ENCODE peak calls at places on chromosomes 5 and 9, in seven cellular contexts. Y is astrocyte of the spinal cord, H is kidney epithelial cell, M is adrenal gland, K is lower lobe of right lung, V is bronchial epithelial cell, Z is upper lobe of right lung. X is an unnamed sample.

GRCh38 chr9:91192379-91192775 is 169.3 kb downstream of the AUH start:
- DNase-seq in V (no peak), H (no peak), Y (no peak), K (no peak), M (no peak), Z (no peak), X (no peak)

GRCh38 chr5:43232943-43233833 is 41.2 kb downstream of the NIM1K start:
- DNase-seq in V (no peak), Y (no peak), K (peak), Z (peak), H (no peak), M (no peak), X (no peak)

GRCh38 chr5:51375084-51375483 is 8.2 kb upstream of the ISL1 start:
- DNase-seq in H (no peak), Y (no peak), K (no peak), Z (no peak), M (no peak), V (no peak), X (no peak)

GRCh38 chr9:131823701-131824146 is 83.8 kb upstream of the RAPGEF1 start:
- DNase-seq in K (no peak), H (no peak), Y (no peak), Z (no peak), V (no peak), M (no peak), X (no peak)

GRCh38 chr5:135488727-135489465 is 36.7 kb upstream of the TIFAB start:
- DNase-seq in H (peak), V (peak), M (peak), Y (peak), Z (no peak), K (no peak), X (peak)

GRCh38 chr9:68981825-68982224 is 32.1 kb downstream of the PRKACG start:
- DNase-seq in H (peak), Z (no peak), K (no peak), M (no peak), V (no peak), Y (no peak), X (no peak)

GRCh38 chr9:137620581-137620980 is 1.8 kb downstream of the EHMT1 start:
- DNase-seq in K (no peak), H (no peak), Z (no peak), M (no peak), V (no peak), Y (no peak), X (no peak)

GRCh38 chr5:38551020-38552017 is 5.1 kb downstream of the LIFR start:
- DNase-seq in Z (no peak), H (no peak), K (no peak), Y (peak), M (peak), V (peak), X (peak)

GRCh38 chr9:6869081-6869948 is 111.5 kb downstream of the KDM4C start:
- DNase-seq in Z (no peak), V (no peak), M (no peak), H (no peak), Y (peak), K (no peak), X (peak)

GRCh38 chr5:116502616-116503015 is 72.0 kb downstream of the SEMA6A start:
- DNase-seq in K (no peak), H (no peak), Y (peak), V (no peak), Z (no peak), M (peak), X (peak)

GRCh38 chr5:167147879-167148278 is 1143.6 kb upstream of the WWC1 start:
- DNase-seq in Y (no peak), M (no peak), H (no peak), K (no peak), Z (no peak), V (no peak), X (no peak)

GRCh38 chr5:172661536-172661935 is 20.5 kb downstream of the NEURL1B start:
- DNase-seq in K (no peak), Z (peak), H (no peak), Y (no peak), V (no peak), M (peak), X (no peak)

GRCh38 chr5:172658869-172659513 is 17.9 kb downstream of the NEURL1B start:
- DNase-seq in K (peak), M (peak), Z (peak), H (no peak), V (peak), Y (no peak), X (no peak)

GRCh38 chr5:172659570-172659908 is 18.5 kb downstream of the NEURL1B start:
- DNase-seq in H (no peak), V (no peak), K (no peak), Y (no peak), M (no peak), Z (no peak), X (no peak)

GRCh38 chr5:172660974-172661373 is 19.9 kb downstream of the NEURL1B start:
- DNase-seq in Y (no peak), V (no peak), M (no peak), H (no peak), K (no peak), Z (no peak), X (no peak)

GRCh38 chr5:172659909-172660628 is 19.0 kb downstream of the NEURL1B start:
- DNase-seq in Z (peak), M (peak), H (no peak), V (peak), K (peak), Y (peak), X (peak)
- TF ChIP-seq CTCF in Z (no peak), M (no peak), H (no peak), V (no peak), K (no peak), Y (no peak), X (no peak)

GRCh38 chr5:55234171-55234700 is 828 bp upstream of the CCNO start:
- DNase-seq in Z (no peak), V (peak), M (peak), K (no peak), H (no peak), Y (peak), X (no peak)
- H3K4me3 ChIP-seq in Z (peak), V (peak), M (no peak), K (peak), H (peak), Y (peak), X (peak)

GRCh38 chr9:19232830-19233194 is 2.3 kb downstream of the DENND4C start:
- DNase-seq in V (peak), K (no peak), Y (peak), M (no peak), H (no peak), Z (no peak), X (peak)

GRCh38 chr9:19229725-19230355 is 653 bp upstream of the DENND4C start:
- DNase-seq in V (peak), Z (peak), K (no peak), M (peak), H (no peak), Y (no peak), X (no peak)

GRCh38 chr9:19231126-19232035 is 888 bp downstream of the DENND4C start:
- DNase-seq in K (no peak), Y (peak), V (peak), H (no peak), M (peak), Z (no peak), X (peak)

GRCh38 chr9:19232117-19232829 is 1.8 kb downstream of the DENND4C start:
- DNase-seq in Y (peak), H (no peak), V (peak), Z (no peak), K (no peak), M (no peak), X (peak)

DNA sequence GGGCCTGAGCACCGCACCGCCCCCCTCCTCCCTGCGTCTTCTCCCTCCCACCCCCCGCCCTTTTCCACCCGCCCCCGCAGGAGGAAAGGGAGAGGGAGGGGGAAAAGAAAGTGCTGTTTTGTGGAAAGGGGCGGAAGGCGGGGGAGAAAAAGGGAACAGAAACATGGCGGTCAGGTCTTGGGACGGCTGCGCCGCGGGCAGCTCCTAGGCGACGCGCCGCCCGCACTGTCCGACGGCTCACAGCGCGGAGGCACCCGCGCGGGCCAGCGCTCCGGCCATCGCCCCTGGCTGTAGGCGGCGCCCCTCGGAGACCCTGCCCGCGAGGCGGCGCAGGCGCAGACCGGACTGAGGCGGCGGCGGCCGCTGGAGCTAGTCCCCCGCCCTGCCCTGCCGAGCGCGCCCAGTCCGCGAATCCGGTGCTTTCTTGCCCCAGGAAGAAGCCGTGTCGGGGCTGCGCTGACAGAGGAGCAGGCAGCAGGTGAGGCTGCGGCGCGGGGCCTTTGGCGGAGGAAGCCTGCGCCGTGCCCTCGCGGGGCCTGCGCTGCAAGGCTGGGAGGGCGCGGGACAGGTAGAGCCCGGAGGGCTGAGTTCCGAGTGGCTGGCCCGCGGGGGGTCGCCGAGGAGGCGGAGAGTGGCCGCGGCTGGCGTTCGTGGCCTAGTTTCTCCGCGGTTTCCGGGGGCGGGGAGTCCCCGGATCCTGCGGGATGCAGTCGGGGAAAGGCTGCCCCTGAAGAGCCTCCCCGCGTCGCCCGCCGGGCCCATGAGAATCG is at the start of gene DENND4C:
- DNase-seq in M (peak), Y (peak), H (peak), Z (peak), V (peak), K (peak), X (peak)
- TF ChIP-seq CTCF in M (no peak), Y (peak), H (no peak), Z (no peak), V (no peak), K (peak), X (no peak)

DNA sequence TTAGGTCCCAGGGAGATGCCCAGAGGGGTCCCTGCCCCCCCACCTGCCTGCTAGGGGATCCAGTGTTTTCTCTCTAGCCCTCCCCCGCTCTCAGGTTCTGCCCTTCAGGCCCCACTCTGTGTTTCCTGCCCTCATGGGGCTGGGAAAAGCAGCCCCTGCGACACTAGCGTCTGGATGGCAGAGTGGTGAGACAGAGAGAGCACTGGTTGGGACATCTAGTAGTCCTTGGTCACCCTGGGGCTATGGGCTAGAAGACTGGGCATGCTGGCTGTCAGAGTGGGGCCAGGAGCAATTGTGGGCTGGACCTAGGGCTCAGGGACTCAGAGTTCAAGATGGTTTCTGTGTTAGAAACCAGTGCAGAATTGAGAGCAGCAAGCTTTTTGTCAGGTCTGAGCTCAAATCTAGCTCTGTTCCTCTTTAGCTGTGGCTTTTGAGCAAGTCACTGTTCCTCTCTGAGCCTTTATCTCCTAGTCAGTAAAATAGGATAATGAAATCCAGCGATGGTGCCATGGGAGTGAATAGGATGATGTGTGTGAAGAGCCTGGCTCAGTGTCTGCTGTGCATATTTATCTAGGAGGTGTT is 39.0 kb downstream of the RGS3 start:
- DNase-seq in M (no peak), Y (no peak), Z (no peak), V (no peak), H (no peak), K (no peak), X (no peak)
- H3K4me3 ChIP-seq in M (no peak), Y (no peak), Z (peak), V (no peak), H (no peak), K (peak), X (peak)

X was measured in fibroblast of pulmonary artery.